ENCODE peak calls at places on chromosomes 2 and 18, in five cellular contexts. O, Q, X, W and S are unnamed samples.

GRCh38 chr2:119263656-119264055 is 40.0 kb downstream of the STEAP3 start:
- DNase-seq in O (no peak), Q (no peak), X (no peak), W (no peak), S (peak; percentile 86)

GRCh38 chr2:207311316-207312005 is 145.7 kb upstream of the KLF7 start:
- DNase-seq in O (peak; percentile 46), Q (peak; percentile 19), X (no peak), W (peak; percentile 37), S (peak; percentile 89)

GRCh38 chr2:95391641-95392310 is 10.7 kb upstream of the FAHD2A start:
- DNase-seq in O (peak; percentile 53), Q (no peak), X (no peak), W (no peak), S (no peak)

GRCh38 chr2:7437716-7438648 is 520.8 kb downstream of the RNF144A start:
- DNase-seq in O (no peak), Q (no peak), X (peak; percentile 41), W (no peak), S (no peak)

GRCh38 chr2:182713611-182714010 is 2.4 kb upstream of the DNAJC10 start:
- DNase-seq in O (no peak), Q (no peak), X (no peak), W (no peak), S (peak; percentile 54)

GRCh38 chr2:114543106-114543806 is 100.8 kb downstream of the DPP10 start:
- DNase-seq in O (peak; percentile 68), Q (no peak), X (no peak), W (no peak), S (no peak)

GRCh38 chr18:14949800-14950415 is 201.9 kb downstream of the ANKRD30B start:
- DNase-seq in O (no peak), Q (no peak), X (no peak), W (no peak), S (no peak)

GRCh38 chr2:53859354-53860159 is at the start of gene GPR75:
- DNase-seq in O (no peak), Q (no peak), X (no peak), W (peak; percentile 27), S (no peak)

GRCh38 chr18:3454365-3455089 is 4.6 kb downstream of the TGIF1 start:
- DNase-seq in O (peak; percentile 66), Q (peak; percentile 58), X (peak; percentile 19), W (peak; percentile 51), S (no peak)

DNA sequence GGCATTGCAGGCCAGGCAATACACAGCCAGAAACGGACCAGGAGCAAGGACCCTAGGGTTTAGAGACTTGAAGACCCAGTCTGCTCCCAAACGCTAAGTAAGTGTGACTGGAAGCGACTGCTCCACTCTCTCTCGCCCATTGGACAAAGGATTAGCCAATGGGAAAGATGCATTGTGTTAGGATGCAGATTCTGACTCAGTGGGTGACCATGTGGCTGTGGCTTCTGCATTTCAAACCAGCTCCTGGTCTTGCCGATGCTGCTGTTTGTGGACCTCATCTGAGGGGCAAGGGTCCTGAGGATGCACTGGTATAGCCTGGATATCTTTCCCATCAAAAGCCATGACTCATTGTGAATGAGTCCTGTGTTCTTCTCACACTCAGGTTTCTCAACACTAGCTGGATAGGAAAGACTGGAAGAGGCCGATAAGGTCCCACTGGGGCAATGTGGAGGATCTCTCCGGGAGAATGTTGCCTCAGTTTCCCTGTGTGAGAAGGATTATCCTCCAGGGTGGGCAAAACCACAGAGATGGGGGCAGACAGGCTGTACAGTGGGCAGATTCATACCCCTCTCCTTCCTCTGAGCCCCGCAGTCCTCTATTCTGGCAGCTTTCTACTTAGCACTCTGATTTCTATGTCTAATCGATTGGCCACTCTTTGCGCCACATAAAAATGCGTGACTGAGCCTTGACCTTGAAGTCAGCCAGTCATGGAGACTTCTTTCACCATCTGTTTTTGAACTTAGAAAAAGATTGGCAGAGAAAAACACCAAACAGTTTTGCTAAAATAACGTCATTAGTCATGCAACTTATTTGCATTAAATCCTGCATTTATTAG is 257.1 kb downstream of the PRKCE start:
- DNase-seq in O (no peak), Q (no peak), X (no peak), W (no peak), S (no peak)
- TF ChIP-seq REST in O (no peak), Q (no peak), X (no peak), W (no peak), S (no peak)

DNA sequence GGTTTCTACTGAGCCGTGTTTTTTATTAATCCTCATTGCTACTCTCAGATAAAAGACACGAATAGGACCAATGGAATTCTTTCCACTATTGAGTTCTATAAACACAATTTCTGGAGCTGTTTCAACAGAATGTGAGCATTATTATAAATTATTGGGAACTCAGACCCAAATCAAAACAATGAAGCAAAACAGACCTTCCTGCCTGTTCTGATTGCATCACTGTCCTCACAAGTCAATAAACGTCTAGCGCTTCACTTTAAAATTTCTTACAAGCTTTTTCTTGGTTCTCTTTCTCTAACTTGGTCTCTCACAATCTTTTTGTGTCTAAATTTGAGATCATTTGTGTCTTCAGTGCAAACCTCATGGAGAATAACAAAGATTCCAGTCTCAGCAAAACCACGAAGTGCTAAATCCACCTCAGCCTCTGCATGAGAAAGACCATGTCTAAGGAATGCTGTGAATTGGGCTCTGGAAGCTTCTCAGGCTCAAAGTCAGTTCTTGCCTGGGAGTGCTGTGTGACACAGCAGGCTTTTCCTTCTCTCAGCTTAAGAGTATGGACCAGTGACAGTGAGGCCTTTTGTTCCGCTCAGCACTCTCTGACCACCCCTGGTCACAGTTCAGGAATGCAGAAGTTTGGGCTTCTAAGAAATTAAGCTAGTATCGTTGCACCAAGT is 22.8 kb downstream of the ARHGAP28 start:
- DNase-seq in O (no peak), Q (no peak), X (no peak), W (no peak), S (no peak)
- TF ChIP-seq GABPA in O (no peak), Q (no peak), X (no peak), W (no peak), S (no peak)

GRCh38 chr2:20589975-20590703 is 60.8 kb downstream of the HS1BP3 start:
- DNase-seq in O (no peak), Q (no peak), X (no peak), W (no peak), S (no peak)
- TF ChIP-seq REST in O (no peak), Q (no peak), X (no peak), W (no peak), S (no peak)

DNA sequence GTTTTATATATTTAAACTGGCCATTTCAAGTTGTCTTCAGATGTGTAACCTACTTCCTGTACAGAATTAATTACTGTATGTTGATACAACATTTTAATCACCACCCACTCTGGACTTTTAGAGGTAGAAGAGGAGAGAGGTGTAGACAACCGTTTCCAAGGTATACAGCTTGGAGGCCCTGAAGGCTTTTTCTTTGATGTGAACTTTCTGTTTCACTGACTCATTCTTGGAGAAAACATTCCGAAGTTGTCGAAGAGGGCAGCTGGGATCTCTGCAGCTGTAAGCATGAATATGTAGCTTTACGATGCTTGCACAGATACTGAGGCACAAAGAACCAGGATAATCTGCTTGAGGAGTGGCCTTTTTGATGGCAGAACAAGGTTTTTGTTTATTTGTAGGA is 137.0 kb downstream of the NCKAP5 start:
- DNase-seq in O (no peak), Q (no peak), X (no peak), W (no peak), S (no peak)
- TF ChIP-seq GABPA in O (no peak), Q (no peak), X (no peak), W (no peak), S (no peak)

GRCh38 chr2:163155925-163156324 is 317.4 kb upstream of the KCNH7 start:
- DNase-seq in O (no peak), Q (no peak), X (no peak), W (no peak), S (no peak)

GRCh38 chr2:163155279-163155883 is 316.8 kb upstream of the KCNH7 start:
- DNase-seq in O (peak; percentile 38), Q (peak; percentile 23), X (peak; percentile 3), W (peak; percentile 33), S (no peak)

GRCh38 chr2:163157411-163157810 is 318.8 kb upstream of the KCNH7 start:
- DNase-seq in O (no peak), Q (no peak), X (no peak), W (no peak), S (no peak)

GRCh38 chr2:163157891-163158511 is 319.4 kb upstream of the KCNH7 start:
- DNase-seq in O (no peak), Q (no peak), X (no peak), W (no peak), S (no peak)
- TF ChIP-seq REST in O (no peak), Q (no peak), X (no peak), W (no peak), S (no peak)

DNA sequence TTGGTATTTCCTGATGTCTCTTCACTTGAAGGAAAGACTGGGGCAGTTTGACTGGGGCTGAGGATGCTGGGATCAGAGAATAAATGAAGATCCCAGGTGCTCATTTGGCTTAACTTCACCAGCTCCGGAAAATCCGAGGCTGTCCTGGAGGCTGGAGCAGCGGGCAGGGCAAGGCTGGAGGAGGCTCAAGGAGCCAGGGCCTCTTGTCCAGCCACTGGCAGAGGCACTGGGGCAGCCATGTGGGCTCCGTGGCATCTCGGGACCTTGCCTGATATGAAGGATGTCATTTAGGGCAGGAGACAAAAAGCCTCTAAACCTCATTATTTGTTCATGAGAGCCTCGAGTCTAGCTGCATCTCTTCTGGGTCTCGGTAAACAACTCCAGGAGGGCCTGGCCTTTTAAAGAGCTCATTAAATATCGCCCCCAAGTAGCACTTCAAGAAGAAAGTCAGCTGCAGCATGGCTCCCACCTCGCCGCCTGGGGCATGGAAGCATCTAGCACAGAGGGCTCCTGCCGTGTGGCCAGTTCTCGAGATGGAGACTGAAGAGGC is 13.5 kb upstream of the GPR55 start:
- DNase-seq in O (no peak), Q (no peak), X (no peak), W (no peak), S (no peak)
- TF ChIP-seq GABPA in O (no peak), Q (no peak), X (no peak), W (no peak), S (no peak)

DNA sequence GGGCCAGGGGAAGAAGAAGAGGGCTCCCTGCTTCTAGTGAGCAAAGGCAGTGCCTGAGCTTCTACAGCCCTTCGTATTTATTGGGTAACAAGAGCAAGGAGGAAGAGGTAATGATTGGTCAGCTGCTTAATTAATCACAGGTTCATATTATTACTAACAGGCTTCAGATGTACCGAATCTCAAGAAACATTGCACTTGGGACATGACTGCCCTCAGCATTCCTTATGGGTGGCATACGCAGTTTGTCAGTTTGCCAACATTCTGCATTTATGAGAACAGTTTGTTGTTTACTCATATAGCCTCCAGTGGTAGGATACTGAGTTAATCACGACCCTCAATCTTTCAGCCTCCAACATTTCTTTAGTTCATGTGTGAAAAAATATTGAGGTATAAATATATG is 84.5 kb downstream of the HIBCH start:
- DNase-seq in O (no peak), Q (no peak), X (no peak), W (no peak), S (no peak)
- TF ChIP-seq REST in O (no peak), Q (no peak), X (no peak), W (no peak), S (no peak)